ENCODE peak calls at places on chromosomes 4 and X, in nine cellular contexts. V is PC-9; O is cardiac muscle cell; H is heart right ventricle; B is heart left ventricle; L is tibial nerve; S is CD8-positive, alpha-beta memory T cell; T is Karpas-422; P is dorsolateral prefrontal cortex. C is an unnamed sample.

GRCh38 chr4:101439926-101440325 is 92.6 kb upstream of the PPP3CA start:
- DNase-seq in H (no peak), O (no peak), B (no peak), V (no peak), S (no peak), P (no peak), T (no peak), L (no peak), C (no peak)

GRCh38 chrX:124529786-124530185 is 183.4 kb downstream of the SH2D1A start:
- DNase-seq in L (no peak), T (no peak), S (no peak), B (no peak), O (no peak), V (no peak), P (no peak), H (no peak), C (no peak)

GRCh38 chrX:34638116-34638515 is 19.0 kb downstream of the TMEM47 start:
- DNase-seq in H (no peak), P (no peak), V (no peak), T (peak; percentile 72), S (no peak), B (no peak), O (peak; percentile 62), L (no peak), C (no peak)

GRCh38 chrX:100413231-100413630 is 3.2 kb upstream of the PCDH19 start:
- DNase-seq in O (peak; percentile 73), P (no peak), S (no peak), L (peak; percentile 35), H (no peak), B (peak; percentile 48), T (peak; percentile 87), V (peak; percentile 27), C (no peak)

GRCh38 chrX:47574609-47575325 is 7.5 kb upstream of the TIMP1 start:
- DNase-seq in B (no peak), H (no peak), L (no peak), O (no peak), S (no peak), P (no peak), V (no peak), T (peak; percentile 11), C (no peak)

GRCh38 chr4:68021185-68021584 is 57.9 kb upstream of the TMPRSS11A start:
- DNase-seq in O (peak; percentile 5), S (no peak), V (peak; percentile 21), T (no peak), P (no peak), L (no peak), B (no peak), H (no peak), C (no peak)

GRCh38 chrX:45621356-45622041 is 420.8 kb upstream of the DIPK2B start:
- DNase-seq in O (peak; percentile 38), P (no peak), S (no peak), B (no peak), T (no peak), L (no peak), V (no peak), H (no peak), C (no peak)

GRCh38 chr4:79472693-79473552 is 64.9 kb upstream of the GK2 start:
- DNase-seq in O (no peak), P (no peak), L (no peak), B (no peak), T (no peak), S (no peak), H (no peak), V (no peak), C (no peak)

GRCh38 chrX:114071412-114071811 is 512.5 kb upstream of the HTR2C start:
- DNase-seq in H (no peak), P (no peak), V (no peak), O (no peak), T (no peak), L (no peak), B (no peak), S (no peak), C (no peak)

GRCh38 chrX:84909151-84909550 is 94.5 kb upstream of the APOOL start:
- DNase-seq in O (no peak), V (no peak), B (no peak), L (no peak), T (no peak), H (no peak), P (no peak), S (no peak), C (no peak)
- H3K27me3 ChIP-seq in O (no peaks in the 10 kb centered on the region), V (no peaks in the 10 kb centered on the region), B (no peaks in the 10 kb centered on the region), L (no peaks in the 10 kb centered on the region), T (no peaks in the 10 kb centered on the region), H (no peaks in the 10 kb centered on the region), P (peaks cover 61% of the 10 kb centered on the region), S (no peaks in the 10 kb centered on the region), C (no peaks in the 10 kb centered on the region)

DNA sequence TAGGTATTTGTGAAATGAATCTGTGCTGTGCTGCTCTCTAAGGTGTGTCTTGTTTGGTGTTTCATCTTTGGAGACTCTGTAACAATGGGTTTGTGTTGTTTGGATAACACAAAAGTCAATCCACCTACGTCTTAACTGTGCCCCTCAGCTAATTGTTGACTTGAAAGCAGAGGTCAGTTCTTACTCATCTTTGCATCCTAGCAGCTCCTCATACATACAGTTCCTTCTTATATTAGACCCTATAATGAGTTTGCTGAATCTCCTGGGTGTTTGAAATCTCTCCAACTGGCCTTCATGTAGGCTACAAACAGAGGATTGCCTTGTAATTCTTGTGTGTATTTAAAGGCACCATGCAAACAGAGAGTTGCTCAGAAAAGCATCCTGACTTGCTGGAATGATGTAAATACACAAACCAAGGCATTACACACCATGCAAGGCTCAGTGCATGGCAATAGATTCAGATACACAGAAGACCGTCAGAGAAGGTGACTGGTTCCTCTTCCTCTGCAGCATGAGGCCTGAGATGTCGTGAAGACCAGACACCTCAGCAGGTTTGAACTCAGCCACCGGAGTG is 220.0 kb upstream of the JADE1 start:
- DNase-seq in P (no peak), O (no peak), L (no peak), V (no peak), S (no peak), B (no peak), T (no peak), H (no peak), C (no peak)
- H3K27ac ChIP-seq in P (no peak overlapping the region), O (no peak overlapping the region), L (no peak overlapping the region), V (no peak overlapping the region), S (no peak overlapping the region), B (no peak overlapping the region), T (no peak overlapping the region), H (no peak overlapping the region), C (no peak overlapping the region)

GRCh38 chr4:173522160-173522873 is 7.7 kb downstream of the HAND2 start:
- DNase-seq in O (peak; percentile 97), P (no peak), L (peak; percentile 76), H (peak; percentile 91), V (no peak), B (peak; percentile 94), S (no peak), T (no peak), C (no peak)
- H3K27me3 ChIP-seq in O (peaks cover 9% of the 10 kb centered on the region), P (peaks cover 100% of the 10 kb centered on the region), L (peaks cover 3% of the 10 kb centered on the region), H (no peaks in the 10 kb centered on the region), V (no peaks in the 10 kb centered on the region), B (peaks cover 5% of the 10 kb centered on the region), S (peaks cover 79% of the 10 kb centered on the region), T (no peaks in the 10 kb centered on the region), C (peaks cover 100% of the 10 kb centered on the region)

DNA sequence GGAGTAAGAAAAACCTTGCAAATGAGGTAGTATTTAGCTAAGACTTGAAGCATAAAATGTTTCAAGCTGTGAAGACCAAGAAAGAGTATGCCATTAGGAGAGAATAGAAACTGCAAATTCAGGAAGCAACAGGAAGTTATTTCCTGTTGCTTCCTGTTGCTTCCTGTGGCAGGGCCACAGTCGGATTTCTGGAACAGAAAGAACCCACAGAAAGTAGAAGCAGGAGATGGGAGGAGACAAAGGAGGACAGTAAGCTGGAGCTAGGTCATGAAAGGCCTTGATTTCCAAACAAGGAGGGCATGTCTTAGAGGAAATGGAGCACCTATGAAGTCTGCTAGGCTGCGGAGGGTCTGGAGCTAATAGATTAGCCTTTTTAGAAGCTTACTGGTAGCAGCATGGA is 17.2 kb downstream of the ASB11 start:
- DNase-seq in V (no peak), T (no peak), S (no peak), P (no peak), L (no peak), H (no peak), B (no peak), O (peak; percentile 38), C (no peak)
- H3K27ac ChIP-seq in V (no peak overlapping the region), T (no peak overlapping the region), S (no peak overlapping the region), P (no peak overlapping the region), L (no peak overlapping the region), H (peak overlapping the region; percentile 79), B (peak overlapping the region; percentile 82), O (no peak overlapping the region), C (no peak overlapping the region)

DNA sequence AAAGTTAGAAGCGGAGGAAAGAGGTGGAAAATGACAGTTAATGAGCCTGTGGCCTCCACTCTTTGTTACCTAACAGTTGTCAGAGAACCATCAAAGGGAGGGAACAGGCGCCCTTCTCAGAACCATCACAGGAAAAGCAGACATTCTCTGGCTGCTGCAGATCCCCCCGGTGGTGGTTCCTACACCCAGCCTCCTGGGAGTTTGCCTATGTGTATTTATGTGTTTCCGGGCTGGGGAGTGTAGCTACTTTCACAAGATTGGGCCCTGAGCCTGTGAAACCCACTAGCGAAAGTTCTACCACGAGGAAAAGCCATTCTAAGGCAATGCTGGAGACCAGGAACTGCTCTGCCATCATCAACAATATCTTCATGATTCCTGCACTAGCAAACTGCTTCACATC is 52.7 kb upstream of the BCOR start:
- DNase-seq in H (no peak), T (no peak), B (no peak), V (no peak), P (no peak), O (no peak), L (no peak), S (no peak), C (no peak)
- H3K27me3 ChIP-seq in H (no peaks in the 10 kb centered on the region), T (no peaks in the 10 kb centered on the region), B (no peaks in the 10 kb centered on the region), V (no peaks in the 10 kb centered on the region), P (peaks cover 93% of the 10 kb centered on the region), O (peaks cover 26% of the 10 kb centered on the region), L (no peaks in the 10 kb centered on the region), S (no peaks in the 10 kb centered on the region), C (no peaks in the 10 kb centered on the region)

DNA sequence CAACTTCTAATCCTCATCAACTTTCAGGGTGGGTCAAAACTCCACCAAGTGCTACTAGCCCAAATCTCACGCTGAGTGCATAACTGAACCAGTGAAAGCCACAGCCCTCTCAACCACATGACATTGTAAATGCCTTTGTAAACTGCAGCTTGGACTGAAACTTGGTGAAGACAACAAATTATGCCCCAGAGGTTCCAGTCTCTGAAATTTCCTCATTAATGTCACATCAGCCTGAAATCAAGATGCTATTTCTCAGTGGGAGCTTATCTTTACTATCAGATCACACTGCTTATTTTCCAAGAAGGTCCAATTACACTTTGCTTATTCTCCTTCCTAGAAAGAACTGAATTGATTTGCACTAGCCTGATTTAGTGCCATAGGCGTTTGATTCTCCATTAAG is 46.6 kb downstream of the SOWAHB start:
- DNase-seq in V (no peak), B (no peak), P (no peak), L (no peak), H (no peak), T (no peak), S (no peak), O (no peak), C (no peak)
- H3K27ac ChIP-seq in V (no peak overlapping the region), B (no peak overlapping the region), P (no peak overlapping the region), L (no peak overlapping the region), H (no peak overlapping the region), T (no peak overlapping the region), S (no peak overlapping the region), O (no peak overlapping the region), C (no peak overlapping the region)